ENCODE peak calls at places on chromosomes 6 and 20, in four cellular contexts. J is heart right ventricle, S is neural crest cell, U is OCI-LY7. E is an unnamed sample.

GRCh38 chr6:150541587-150541986 is 58.1 kb upstream of the PLEKHG1 start:
- DNase-seq in U (no peak), J (no peak), S (no peak), E (no peak)

GRCh38 chr6:128121190-128121589 is 220.3 kb upstream of the THEMIS start:
- DNase-seq in S (no peak), J (no peak), U (no peak), E (no peak)

GRCh38 chr20:1173698-1174097 is 11.1 kb downstream of the TMEM74B start:
- DNase-seq in S (no peak), U (no peak), J (no peak), E (no peak)

GRCh38 chr6:107123501-107123900 is 8.2 kb upstream of the BEND3 start:
- DNase-seq in J (no peak), S (no peak), U (no peak), E (no peak)

GRCh38 chr6:87791029-87791428 is 89.0 kb upstream of the AKIRIN2 start:
- DNase-seq in U (no peak), S (no peak), J (no peak), E (no peak)

GRCh38 chr6:115830895-115831294 is 229.8 kb downstream of the FRK start:
- DNase-seq in J (no peak), S (no peak), U (no peak), E (no peak)

GRCh38 chr20:14609328-14610221 is 272.2 kb upstream of the FLRT3 start:
- DNase-seq in S (no peak), J (no peak), U (no peak), E (no peak)

GRCh38 chr6:14877758-14878157 is 368.1 kb upstream of the JARID2 start:
- DNase-seq in J (no peak), U (no peak), S (no peak), E (no peak)

GRCh38 chr6:15793288-15793687 is 130.5 kb upstream of the DTNBP1 start:
- DNase-seq in S (no peak), U (no peak), J (peak; percentile 5), E (no peak)

GRCh38 chr6:1039746-1040145 is 272.2 kb upstream of the FOXQ1 start:
- DNase-seq in J (no peak), S (no peak), U (no peak), E (no peak)

GRCh38 chr6:37882292-37882691 is 62.8 kb downstream of the ZFAND3 start:
- DNase-seq in J (no peak), U (no peak), S (no peak), E (no peak)
- TF ChIP-seq CTCF in J (no peak), U (no peak), S (no peak), E (no peak)

DNA sequence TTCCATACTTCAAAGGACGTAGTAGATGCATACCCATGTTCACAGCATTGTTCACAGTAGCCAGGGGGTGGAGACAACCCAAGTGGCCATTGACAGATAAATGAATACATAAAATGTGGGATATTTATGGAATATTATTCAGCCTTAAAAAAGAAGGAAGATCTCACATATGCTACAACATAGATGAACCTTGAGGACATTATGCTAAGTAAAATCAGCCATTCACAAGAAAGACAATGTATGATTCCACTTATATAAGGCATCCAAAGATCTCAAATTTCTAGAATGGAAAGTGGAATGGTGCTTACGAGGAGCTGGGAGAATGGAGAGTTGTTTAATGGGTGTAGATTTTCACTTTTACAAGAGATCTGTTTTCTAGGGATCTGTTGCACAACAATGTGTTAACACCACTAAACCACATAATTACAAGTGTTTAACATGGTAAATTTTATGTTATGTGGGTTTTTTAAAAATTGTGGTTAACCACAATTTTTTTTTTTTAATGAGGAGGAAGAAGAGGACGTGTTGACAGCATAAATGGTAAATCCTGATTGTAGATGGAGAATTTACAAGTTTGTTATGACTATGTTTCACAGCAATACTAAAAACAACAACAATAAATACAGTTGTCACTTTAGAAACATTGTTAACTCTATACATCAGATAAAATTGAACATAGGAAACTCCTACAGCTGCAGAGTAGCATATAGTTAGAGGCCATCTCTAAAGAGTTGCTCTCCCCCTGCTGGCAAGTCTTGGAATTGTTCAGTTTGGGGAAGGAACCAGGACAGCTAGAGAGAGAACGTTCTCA is 41.6 kb downstream of the CCN2 start:
- DNase-seq in U (peak; percentile 79), S (peak; percentile 87), J (peak; percentile 79), E (peak; percentile 36)
- TF ChIP-seq CTCF in U (peak; percentile 94), S (peak; percentile 93), J (peak; percentile 69), E (peak; percentile 95)

GRCh38 chr6:149003560-149003959 is 256.7 kb downstream of the UST start:
- DNase-seq in J (no peak), U (no peak), S (no peak), E (no peak)

GRCh38 chr6:149008741-149009140 is 261.9 kb downstream of the UST start:
- DNase-seq in S (no peak), J (no peak), U (no peak), E (no peak)

GRCh38 chr6:149004664-149005063 is 257.8 kb downstream of the UST start:
- DNase-seq in S (no peak), J (no peak), U (no peak), E (no peak)

GRCh38 chr6:149012040-149012545 is 265.3 kb downstream of the UST start:
- DNase-seq in S (no peak), J (no peak), U (no peak), E (no peak)

GRCh38 chr6:149007846-149008245 is 261.0 kb downstream of the UST start:
- DNase-seq in J (no peak), S (no peak), U (no peak), E (no peak)
- TF ChIP-seq CTCF in J (no peak), S (no peak), U (no peak), E (no peak)

GRCh38 chr6:43229803-43230239 is 540 bp upstream of the DNPH1 start:
- DNase-seq in J (no peak), U (no peak), S (no peak), E (no peak)

GRCh38 chr6:43231735-43232450 is 2.6 kb upstream of the DNPH1 start:
- DNase-seq in U (no peak), S (no peak), J (no peak), E (no peak)

GRCh38 chr6:43226192-43226851 is 3.0 kb downstream of the DNPH1 start:
- DNase-seq in U (no peak), S (no peak), J (no peak), E (no peak)

GRCh38 chr6:43231053-43231452 is 1.8 kb upstream of the DNPH1 start:
- DNase-seq in S (no peak), U (no peak), J (no peak), E (no peak)

DNA sequence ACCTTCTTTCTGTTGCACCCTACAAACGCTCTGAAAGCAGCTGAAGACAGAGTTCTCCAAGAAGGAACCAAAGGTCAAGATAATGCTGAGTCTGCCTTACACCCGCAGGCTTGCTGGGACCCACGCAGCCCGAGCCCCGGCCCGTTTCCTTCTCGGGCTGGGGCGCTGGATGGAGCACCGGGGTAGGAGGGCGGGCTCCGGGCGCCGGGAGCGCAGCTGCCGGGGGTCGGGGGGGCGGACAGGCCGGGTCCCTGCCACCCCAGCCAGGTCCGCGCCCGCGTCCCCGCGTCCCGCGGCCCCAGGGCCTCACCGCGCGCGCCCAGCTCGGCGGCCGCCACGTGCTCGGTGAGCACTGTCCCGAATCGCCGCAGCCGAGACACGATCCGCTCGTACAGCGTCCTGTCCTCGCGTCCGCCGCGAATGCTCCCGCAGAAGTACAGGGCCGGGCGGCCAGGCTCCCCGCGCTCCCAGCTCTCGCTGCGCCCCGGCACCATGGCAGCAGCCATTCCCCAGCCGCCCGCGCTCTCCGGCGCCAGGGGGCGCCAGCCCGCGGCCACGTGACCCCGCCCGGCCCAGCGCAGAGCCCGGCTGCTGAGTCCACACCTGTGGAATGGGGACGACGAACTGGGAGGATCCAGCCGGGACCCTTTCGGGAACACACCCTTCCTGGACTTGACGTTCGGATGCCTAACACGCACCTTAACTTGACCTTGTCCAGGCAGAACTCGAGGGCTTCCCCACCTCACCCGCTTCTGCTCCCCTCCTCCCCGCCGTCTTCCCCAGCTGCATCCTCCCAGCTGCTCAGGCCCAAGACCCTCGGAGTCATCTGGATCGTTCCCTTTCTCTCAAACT is at the start of gene DNPH1:
- DNase-seq in J (peak; percentile 63), S (peak; percentile 75), U (peak; percentile 80), E (peak; percentile 87)
- TF ChIP-seq CTCF in J (peak; percentile 83), S (peak; percentile 94), U (peak; percentile 86), E (peak; percentile 57)

GRCh38 chr20:44450938-44451450 is 24.7 kb upstream of the TTPAL start:
- DNase-seq in J (no peak), U (no peak), S (no peak), E (no peak)

GRCh38 chr20:44447827-44448419 is 27.8 kb upstream of the TTPAL start:
- DNase-seq in J (no peak), S (no peak), U (no peak), E (no peak)

GRCh38 chr20:44450279-44450937 is 25.3 kb upstream of the TTPAL start:
- DNase-seq in S (no peak), U (no peak), J (no peak), E (no peak)

GRCh38 chr20:44449864-44450263 is 25.8 kb upstream of the TTPAL start:
- DNase-seq in J (no peak), U (no peak), S (no peak), E (no peak)

DNA sequence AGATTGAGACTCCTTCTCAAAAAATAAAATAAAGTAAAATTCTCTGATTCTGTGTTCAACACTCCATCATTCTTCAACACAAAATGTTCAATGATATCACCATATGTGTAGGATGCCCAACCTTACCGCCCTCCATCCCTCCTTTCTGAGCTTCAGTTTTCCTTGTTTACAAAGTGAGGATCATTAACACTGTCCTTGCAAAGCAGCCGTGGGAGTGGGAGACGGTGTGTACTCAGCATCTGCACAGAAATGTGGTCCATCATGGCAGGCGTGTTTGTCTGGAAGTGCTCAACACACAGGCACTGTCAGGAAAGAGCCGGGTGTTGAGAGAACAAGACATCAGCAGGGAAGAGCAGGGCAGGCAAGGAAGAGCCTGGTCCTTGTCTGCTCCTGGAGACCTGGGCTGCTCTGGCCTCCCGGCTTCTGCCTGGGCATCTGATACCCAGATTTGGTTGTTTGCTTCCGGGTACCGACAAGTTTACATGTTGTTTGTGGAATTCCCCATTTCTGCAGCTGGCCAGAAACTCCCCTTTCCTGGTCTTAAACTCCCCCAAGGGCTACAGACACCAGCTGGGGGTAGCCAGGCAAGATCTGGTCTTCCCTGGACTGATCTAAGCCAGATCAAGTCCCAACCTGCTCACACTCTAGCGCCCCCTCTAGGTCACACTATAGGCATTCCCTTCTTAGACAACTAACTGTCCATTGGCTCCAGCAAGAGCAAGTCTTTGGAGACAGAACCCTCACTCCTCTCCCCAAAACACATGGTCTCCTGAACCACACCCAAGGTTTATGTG is 26.7 kb upstream of the TTPAL start:
- DNase-seq in J (no peak), U (peak; percentile 24), S (peak; percentile 11), E (no peak)
- TF ChIP-seq CTCF in J (no peak), U (peak; percentile 71), S (peak; percentile 42), E (no peak)

DNA sequence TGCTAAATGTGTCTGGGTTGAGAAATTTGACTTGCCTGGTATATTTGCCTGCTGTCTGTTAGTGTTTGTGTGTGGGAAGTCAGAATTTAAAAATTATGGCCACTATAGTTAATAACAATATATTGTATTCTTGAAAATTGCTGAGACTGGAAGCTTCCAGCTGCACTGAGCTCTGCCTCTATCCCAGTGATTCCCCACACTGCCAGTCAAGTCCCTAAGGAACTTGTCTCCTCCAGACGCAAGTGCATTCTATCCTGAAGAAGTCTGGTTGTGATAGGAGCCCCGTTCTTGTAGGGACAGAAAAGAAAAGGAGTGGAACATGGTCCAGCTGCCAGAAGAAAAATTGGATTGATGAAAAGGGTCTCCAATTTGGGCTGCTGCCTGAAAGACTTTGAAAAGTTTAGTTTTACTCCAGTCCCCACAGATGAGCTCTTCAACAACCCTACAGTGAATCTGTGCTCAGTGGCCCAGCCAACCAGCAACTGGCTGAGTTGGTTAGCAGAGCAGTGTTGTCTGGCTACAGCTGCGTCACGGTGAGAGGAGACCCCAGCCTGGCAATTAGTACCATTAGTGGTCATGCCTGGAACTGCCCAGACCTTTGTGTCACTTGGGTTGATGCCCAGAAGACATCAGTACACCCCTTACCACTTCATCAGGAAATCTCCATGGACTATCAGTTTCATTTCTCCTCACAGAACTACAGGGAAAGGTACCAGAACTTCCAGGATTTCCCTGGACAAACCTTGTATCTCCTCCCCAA is 183.1 kb upstream of the MCHR2 start:
- DNase-seq in J (no peak), S (no peak), U (no peak), E (no peak)
- TF ChIP-seq CTCF in J (no peak), S (peak; percentile 16), U (peak; percentile 3), E (no peak)

E was measured in activated B cell treated with CpG ODN at 0.5 μM for 24 hours.